ENCODE peak calls at places on chromosomes 12 and 14, in four cellular contexts. One of them, this sample, is unnamed.

GRCh38 chr12:26028953-26029740 is 70.7 kb downstream of the RASSF8 start:
- DNase-seq in GM12878: no peak
- DNase-seq in K562: peak; percentile 43
- DNase-seq in A549: peak; percentile 37
- DNase-seq in this sample: peak; percentile 67

GRCh38 chr14:24399981-24400718 is 1.3 kb downstream of the NYNRIN start:
- DNase-seq in A549: no peak
- DNase-seq in K562: no peak
- DNase-seq in GM12878: no peak
- DNase-seq in this sample: no peak

GRCh38 chr12:84497819-84498218 is 414.8 kb downstream of the SLC6A15 start:
- DNase-seq in K562: no peak
- DNase-seq in GM12878: no peak
- DNase-seq in A549: no peak
- DNase-seq in this sample: no peak

GRCh38 chr12:48795550-48796455 is 6.9 kb upstream of the ADCY6 start:
- DNase-seq in GM12878: peak; percentile 16
- DNase-seq in K562: peak; percentile 77
- DNase-seq in A549: peak; percentile 96
- DNase-seq in this sample: peak; percentile 75

GRCh38 chr12:12336049-12336411 is 14.0 kb downstream of the MANSC1 start:
- DNase-seq in A549: no peak
- DNase-seq in K562: no peak
- DNase-seq in GM12878: peak; percentile 27
- DNase-seq in this sample: no peak

GRCh38 chr12:40104461-40105264 is 1.2 kb downstream of the SLC2A13 start:
- DNase-seq in A549: peak; percentile 41
- DNase-seq in GM12878: no peak
- DNase-seq in K562: peak; percentile 70
- DNase-seq in this sample: peak; percentile 2

GRCh38 chr14:68278568-68279436 is 459.2 kb downstream of the RAD51B start:
- DNase-seq in K562: peak; percentile 37
- DNase-seq in GM12878: no peak
- DNase-seq in A549: peak; percentile 37
- DNase-seq in this sample: peak; percentile 64

GRCh38 chr12:51448618-51449256 is 24.1 kb downstream of the SLC4A8 start:
- DNase-seq in K562: no peak
- DNase-seq in GM12878: no peak
- DNase-seq in A549: no peak
- DNase-seq in this sample: no peak

GRCh38 chr14:65637780-65638179 is 225.2 kb downstream of the FUT8 start:
- DNase-seq in A549: no peak
- DNase-seq in GM12878: peak; percentile 72
- DNase-seq in K562: no peak
- DNase-seq in this sample: peak; percentile 1

GRCh38 chr12:32895688-32896437 is 714 bp downstream of the PKP2 start:
- DNase-seq in K562: peak; percentile 32
- DNase-seq in GM12878: no peak
- DNase-seq in A549: peak; percentile 41
- DNase-seq in this sample: no peak

GRCh38 chr14:97994020-97994531 is 1196.9 kb downstream of the VRK1 start:
- DNase-seq in A549: no peak
- DNase-seq in GM12878: no peak
- DNase-seq in K562: no peak
- DNase-seq in this sample: no peak

GRCh38 chr14:70188608-70189540 is at the start of gene SLC8A3:
- DNase-seq in A549: peak; percentile 35
- DNase-seq in GM12878: no peak
- DNase-seq in K562: no peak
- DNase-seq in this sample: peak; percentile 37

GRCh38 chr12:10069099-10069498 is 29.7 kb downstream of the CLEC1A start:
- DNase-seq in GM12878: no peak
- DNase-seq in K562: no peak
- DNase-seq in A549: no peak
- DNase-seq in this sample: peak; percentile 28

GRCh38 chr12:105378821-105379400 is 48.4 kb downstream of the C12orf75 start:
- DNase-seq in GM12878: no peak
- DNase-seq in A549: no peak
- DNase-seq in K562: no peak
- DNase-seq in this sample: no peak

GRCh38 chr14:102221026-102221425 is 81.3 kb downstream of the WDR20 start:
- DNase-seq in A549: no peak
- DNase-seq in K562: no peak
- DNase-seq in GM12878: no peak
- DNase-seq in this sample: peak; percentile 44

GRCh38 chr12:7349418-7349817 is 45.5 kb downstream of the ACSM4 start:
- DNase-seq in GM12878: no peak
- DNase-seq in A549: no peak
- DNase-seq in K562: no peak
- DNase-seq in this sample: no peak

GRCh38 chr14:75709207-75709812 is 48.3 kb downstream of the TTLL5 start:
- DNase-seq in K562: peak; percentile 75
- DNase-seq in A549: peak; percentile 65
- DNase-seq in GM12878: peak; percentile 24
- DNase-seq in this sample: peak; percentile 88

GRCh38 chr12:105221588-105222325 is 14.2 kb downstream of the APPL2 start:
- DNase-seq in GM12878: no peak
- DNase-seq in K562: no peak
- DNase-seq in A549: no peak
- DNase-seq in this sample: no peak

GRCh38 chr12:65891987-65892481 is 67.8 kb downstream of the HMGA2 start:
- DNase-seq in A549: peak; percentile 64
- DNase-seq in K562: no peak
- DNase-seq in GM12878: no peak
- DNase-seq in this sample: peak; percentile 99

GRCh38 chr12:7905071-7905470 is 30.9 kb downstream of the SLC2A3 start:
- DNase-seq in K562: no peak
- DNase-seq in GM12878: no peak
- DNase-seq in A549: no peak
- DNase-seq in this sample: no peak

GRCh38 chr14:43872222-43872621 is 634.9 kb downstream of the FSCB start:
- DNase-seq in K562: no peak
- DNase-seq in A549: no peak
- DNase-seq in GM12878: no peak
- DNase-seq in this sample: no peak

GRCh38 chr12:30796891-30797371 is 42.2 kb upstream of the CAPRIN2 start:
- DNase-seq in A549: peak; percentile 35
- DNase-seq in GM12878: no peak
- DNase-seq in K562: no peak
- DNase-seq in this sample: peak; percentile 47

GRCh38 chr12:120656008-120656407 is 15.6 kb downstream of the CABP1 start:
- DNase-seq in GM12878: no peak
- DNase-seq in A549: no peak
- DNase-seq in K562: peak; percentile 22
- DNase-seq in this sample: no peak

GRCh38 chr12:108495054-108495453 is 20.0 kb upstream of the FICD start:
- DNase-seq in A549: peak; percentile 55
- DNase-seq in GM12878: no peak
- DNase-seq in K562: peak; percentile 78
- DNase-seq in this sample: peak; percentile 12

GRCh38 chr12:110794623-110795280 is 52.0 kb upstream of the CCDC63 start:
- DNase-seq in K562: peak; percentile 44
- DNase-seq in GM12878: no peak
- DNase-seq in A549: no peak
- DNase-seq in this sample: no peak

GRCh38 chr12:6082613-6083012 is 41.9 kb downstream of the VWF start:
- DNase-seq in A549: no peak
- DNase-seq in GM12878: no peak
- DNase-seq in K562: no peak
- DNase-seq in this sample: no peak

GRCh38 chr12:58067610-58068387 is 126.4 kb downstream of the ATP23 start:
- DNase-seq in K562: no peak
- DNase-seq in A549: no peak
- DNase-seq in GM12878: no peak
- DNase-seq in this sample: peak; percentile 57

GRCh38 chr14:63752449-63753169 is 24.7 kb upstream of the SGPP1 start:
- DNase-seq in K562: no peak
- DNase-seq in GM12878: no peak
- DNase-seq in A549: no peak
- DNase-seq in this sample: peak; percentile 58

GRCh38 chr14:88030892-88031291 is 26.0 kb downstream of the GPR65 start:
- DNase-seq in GM12878: no peak
- DNase-seq in A549: no peak
- DNase-seq in K562: no peak
- DNase-seq in this sample: no peak

GRCh38 chr14:68249534-68250517 is 430.2 kb downstream of the RAD51B start:
- DNase-seq in GM12878: no peak
- DNase-seq in K562: no peak
- DNase-seq in A549: no peak
- DNase-seq in this sample: peak; percentile 74

DNA sequence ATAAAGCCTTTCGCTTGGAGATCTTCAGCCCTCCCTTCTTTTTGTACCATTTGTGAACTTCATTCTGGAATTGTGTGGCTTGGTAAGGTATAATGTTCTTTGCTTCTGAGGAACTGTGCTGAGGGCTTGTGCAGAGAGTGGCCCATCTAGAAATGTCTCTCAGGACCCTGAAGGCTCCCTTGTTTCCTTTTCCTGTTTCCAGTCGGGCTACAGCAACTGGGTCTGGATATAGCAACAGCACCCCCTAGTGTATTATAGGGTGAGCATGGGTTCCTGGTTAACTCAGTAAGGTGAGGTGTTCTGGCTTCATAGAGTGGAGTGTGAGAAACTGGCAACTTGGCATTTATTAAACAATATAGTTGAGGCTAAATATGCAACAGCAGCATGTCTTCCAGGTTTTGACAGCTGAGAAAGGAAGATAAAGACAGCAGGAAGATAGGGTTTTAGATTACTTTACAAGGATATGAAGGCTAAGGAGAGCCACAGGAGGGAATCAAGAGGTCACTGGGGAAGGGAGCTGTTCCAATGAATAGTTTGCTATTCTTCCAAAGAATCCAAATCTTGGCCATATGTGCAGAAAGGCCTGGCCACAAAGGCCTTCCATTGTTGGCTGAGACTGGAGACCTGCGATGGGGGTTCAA is 49.1 kb upstream of the RNU6-8 start:
- DNase-seq in K562: peak; percentile 67
- DNase-seq in GM12878: peak; percentile 36
- DNase-seq in A549: peak; percentile 60
- DNase-seq in this sample: peak; percentile 75
- TF ChIP-seq ELK1 in K562: no peak
- TF ChIP-seq ELK1 in GM12878: no peak
- TF ChIP-seq ELK1 in A549: no peak
- TF ChIP-seq ELK1 in this sample: no peak

DNA sequence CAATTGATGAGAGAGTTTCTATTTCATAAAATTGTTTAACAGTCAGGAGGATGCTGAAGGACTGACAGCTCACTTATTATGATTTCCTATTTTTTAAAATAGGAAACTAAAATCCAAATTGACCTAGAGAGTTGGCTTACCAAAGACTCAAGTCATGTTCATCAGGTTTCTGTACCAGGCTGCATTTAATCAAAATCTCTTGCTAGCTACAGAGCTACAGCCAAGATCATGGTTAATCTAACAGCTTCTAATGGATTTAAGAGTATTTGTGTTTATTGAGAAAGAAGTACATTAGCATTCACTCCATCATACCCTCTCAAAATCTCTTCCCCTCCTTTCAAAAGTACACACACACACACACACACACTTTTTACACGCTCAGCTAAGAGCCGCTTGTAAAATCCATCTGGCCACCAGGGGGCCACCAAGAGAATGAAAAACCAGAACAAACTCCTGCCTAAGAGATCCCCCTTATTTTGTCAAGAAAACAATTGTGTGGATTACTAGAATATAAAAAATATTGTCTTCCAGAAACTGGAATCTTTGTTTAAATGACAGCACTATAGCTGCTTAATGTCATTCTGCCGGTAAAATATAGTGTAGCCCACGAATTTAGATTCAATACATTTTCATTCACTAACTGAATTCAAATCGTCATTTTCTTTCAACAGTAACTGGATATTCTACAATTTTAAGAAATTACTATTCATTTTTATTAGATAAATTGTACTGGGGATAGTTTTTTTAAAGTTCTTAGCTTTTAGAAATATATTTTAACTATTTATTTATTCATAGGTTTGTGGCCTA is 334.0 kb downstream of the BTG1 start:
- DNase-seq in A549: peak; percentile 33
- DNase-seq in K562: peak; percentile 65
- DNase-seq in GM12878: peak; percentile 40
- DNase-seq in this sample: peak; percentile 72
- TF ChIP-seq ELK1 in A549: no peak
- TF ChIP-seq ELK1 in K562: no peak
- TF ChIP-seq ELK1 in GM12878: no peak
- TF ChIP-seq ELK1 in this sample: no peak

GRCh38 chr14:61719344-61720301 is 24.3 kb downstream of the HIF1A start:
- DNase-seq in GM12878: no peak
- DNase-seq in A549: no peak
- DNase-seq in K562: no peak
- DNase-seq in this sample: no peak
- TF ChIP-seq ELK1 in GM12878: no peak
- TF ChIP-seq ELK1 in A549: no peak
- TF ChIP-seq ELK1 in K562: no peak
- TF ChIP-seq ELK1 in this sample: no peak

GRCh38 chr12:1917172-1918070 is 1.0 kb downstream of the CACNA2D4 start:
- DNase-seq in K562: peak; percentile 72
- DNase-seq in GM12878: no peak
- DNase-seq in A549: no peak
- DNase-seq in this sample: no peak

GRCh38 chr12:1916396-1917171 is 1.9 kb downstream of the CACNA2D4 start:
- DNase-seq in K562: peak; percentile 67
- DNase-seq in GM12878: no peak
- DNase-seq in A549: no peak
- DNase-seq in this sample: no peak

GRCh38 chr12:1913377-1914115 is 4.9 kb downstream of the CACNA2D4 start:
- DNase-seq in GM12878: no peak
- DNase-seq in A549: no peak
- DNase-seq in K562: no peak
- DNase-seq in this sample: no peak

GRCh38 chr12:1914116-1914911 is 4.1 kb downstream of the CACNA2D4 start:
- DNase-seq in GM12878: no peak
- DNase-seq in K562: no peak
- DNase-seq in A549: no peak
- DNase-seq in this sample: no peak

DNA sequence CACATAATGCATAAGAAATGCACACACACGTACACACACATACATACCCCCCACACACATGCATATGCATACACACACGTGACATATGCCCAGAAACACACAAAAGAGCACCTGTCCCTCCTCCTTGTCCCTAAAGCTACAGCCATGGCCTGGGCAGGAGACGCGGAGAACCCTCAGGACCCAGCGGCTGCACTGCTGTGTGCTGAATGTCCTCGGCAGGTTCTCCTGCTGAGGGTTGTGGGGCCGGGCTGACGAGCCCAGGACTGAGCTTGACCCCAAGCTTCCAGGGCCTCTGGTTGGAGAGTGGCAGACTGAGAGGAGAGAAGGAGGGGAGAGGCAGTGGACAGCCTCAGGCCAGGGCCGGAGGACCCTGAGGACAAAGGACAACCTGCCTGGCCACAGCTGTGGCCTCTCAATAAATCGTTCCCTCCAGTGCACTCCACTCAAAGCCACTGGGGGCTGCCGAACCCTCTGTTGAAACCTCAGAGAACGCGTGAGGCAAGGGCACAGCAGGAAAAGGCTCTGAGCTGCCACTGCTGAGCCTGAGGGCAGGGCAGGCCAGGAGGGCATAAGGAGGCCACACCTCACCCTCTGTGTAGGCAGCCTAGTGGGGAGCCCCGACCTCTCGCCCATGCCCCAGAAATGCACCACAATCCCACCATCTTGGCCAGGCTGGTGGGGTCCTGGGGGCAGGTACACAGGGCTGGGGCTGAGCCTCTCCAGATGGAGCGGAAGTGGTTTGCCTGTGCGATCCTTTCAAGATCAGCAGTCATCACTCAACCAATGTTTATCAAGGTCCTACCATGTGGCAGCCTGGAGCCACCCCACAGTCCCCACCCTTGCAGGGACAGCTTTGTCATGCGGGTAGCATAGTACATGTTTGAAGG is 3.1 kb downstream of the CACNA2D4 start:
- DNase-seq in GM12878: no peak
- DNase-seq in K562: peak; percentile 48
- DNase-seq in A549: no peak
- DNase-seq in this sample: no peak
- TF ChIP-seq ELK1 in GM12878: no peak
- TF ChIP-seq ELK1 in K562: no peak
- TF ChIP-seq ELK1 in A549: no peak
- TF ChIP-seq ELK1 in this sample: no peak